ENCODE peak calls at places on chromosomes 16 and 17, in six cellular contexts. A, O, G, D, Z and C are unnamed samples.

GRCh38 chr17:75110307-75110937 is 653 bp downstream of the ARMC7 start:
- DNase-seq in A (no peak), O (no peak), G (no peak), D (peak), Z (peak), C (no peak)

GRCh38 chr17:79621151-79621940 is 10.5 kb upstream of the RBFOX3 start:
- DNase-seq in A (no peak), O (peak), G (no peak), D (peak), Z (peak), C (peak)

GRCh38 chr16:81265658-81266451 is 27.4 kb downstream of the BCO1 start:
- DNase-seq in A (no peak), O (peak), G (peak), D (peak), Z (no peak), C (no peak)

GRCh38 chr17:27462149-27462548 is 5.9 kb downstream of the KSR1 start:
- DNase-seq in A (no peak), O (no peak), G (no peak), D (no peak), Z (no peak), C (no peak)

GRCh38 chr16:85286066-85286712 is 173.9 kb upstream of the CIBAR2 start:
- DNase-seq in A (no peak), O (peak), G (peak), D (peak), Z (no peak), C (no peak)

GRCh38 chr17:81885869-81886548 is 5.4 kb downstream of the ALYREF start:
- DNase-seq in A (no peak), O (no peak), G (no peak), D (no peak), Z (no peak), C (peak)

GRCh38 chr17:38867179-38867994 is 2.5 kb upstream of the LASP1 start:
- DNase-seq in A (no peak), O (peak), G (peak), D (no peak), Z (no peak), C (no peak)

GRCh38 chr16:53130193-53131049 is 75.6 kb downstream of the CHD9 start:
- DNase-seq in A (peak), O (peak), G (peak), D (peak), Z (peak), C (peak)

GRCh38 chr17:70519300-70519699 is 350.0 kb downstream of the KCNJ2 start:
- DNase-seq in A (no peak), O (no peak), G (no peak), D (no peak), Z (no peak), C (no peak)

GRCh38 chr17:63740464-63741181 is 976 bp downstream of the STRADA start:
- DNase-seq in A (no peak), O (no peak), G (no peak), D (no peak), Z (no peak), C (no peak)

GRCh38 chr16:84007946-84008345 is 34.6 kb downstream of the SLC38A8 start:
- DNase-seq in A (no peak), O (no peak), G (no peak), D (peak), Z (no peak), C (no peak)

GRCh38 chr16:9012848-9013507 is 49.3 kb upstream of the USP7 start:
- DNase-seq in A (no peak), O (no peak), G (no peak), D (peak), Z (no peak), C (no peak)

GRCh38 chr17:56917559-56918296 is 3.9 kb upstream of the TRIM25 start:
- DNase-seq in A (no peak), O (no peak), G (no peak), D (no peak), Z (no peak), C (no peak)

GRCh38 chr17:59893617-59894100 is 738 bp downstream of the RPS6KB1 start:
- DNase-seq in A (no peak), O (no peak), G (no peak), D (no peak), Z (no peak), C (no peak)

GRCh38 chr16:11875721-11876120 is 24.4 kb upstream of the RSL1D1 start:
- DNase-seq in A (no peak), O (no peak), G (no peak), D (no peak), Z (no peak), C (no peak)

GRCh38 chr16:84738255-84739038 is 38.6 kb downstream of the USP10 start:
- DNase-seq in A (peak), O (peak), G (peak), D (peak), Z (peak), C (peak)

GRCh38 chr17:34578016-34578415 is 1.4 kb upstream of the TMEM132E start:
- DNase-seq in A (no peak), O (no peak), G (no peak), D (no peak), Z (no peak), C (no peak)

GRCh38 chr16:68760671-68761275 is 23.7 kb downstream of the CDH1 start:
- DNase-seq in A (no peak), O (no peak), G (no peak), D (no peak), Z (no peak), C (peak)

GRCh38 chr17:39209317-39210092 is 9.4 kb downstream of the RPL19 start:
- DNase-seq in A (peak), O (peak), G (peak), D (peak), Z (peak), C (no peak)

GRCh38 chr17:4892499-4893221 is 6.7 kb upstream of the C17orf107 start:
- DNase-seq in A (no peak), O (no peak), G (no peak), D (no peak), Z (no peak), C (no peak)

GRCh38 chr16:50669741-50670140 is 11.4 kb downstream of the SNX20 start:
- DNase-seq in A (no peak), O (no peak), G (no peak), D (no peak), Z (peak), C (no peak)

GRCh38 chr17:64406321-64407200 is 15.9 kb upstream of the PECAM1 start:
- DNase-seq in A (no peak), O (no peak), G (no peak), D (no peak), Z (peak), C (no peak)

GRCh38 chr17:49404371-49404770 is 10.3 kb downstream of the PHB1 start:
- DNase-seq in A (no peak), O (no peak), G (no peak), D (no peak), Z (peak), C (peak)
- H3K27ac ChIP-seq in A (no peak), O (no peak), G (peak), D (no peak), Z (peak), C (no peak)

GRCh38 chr17:18379246-18380146 is 1.9 kb downstream of the EVPLL start:
- DNase-seq in A (no peak), O (no peak), G (no peak), D (no peak), Z (peak), C (no peak)
- H3K4me3 ChIP-seq in A (no peak), O (no peak), G (no peak), D (no peak), Z (no peak), C (no peak)

DNA sequence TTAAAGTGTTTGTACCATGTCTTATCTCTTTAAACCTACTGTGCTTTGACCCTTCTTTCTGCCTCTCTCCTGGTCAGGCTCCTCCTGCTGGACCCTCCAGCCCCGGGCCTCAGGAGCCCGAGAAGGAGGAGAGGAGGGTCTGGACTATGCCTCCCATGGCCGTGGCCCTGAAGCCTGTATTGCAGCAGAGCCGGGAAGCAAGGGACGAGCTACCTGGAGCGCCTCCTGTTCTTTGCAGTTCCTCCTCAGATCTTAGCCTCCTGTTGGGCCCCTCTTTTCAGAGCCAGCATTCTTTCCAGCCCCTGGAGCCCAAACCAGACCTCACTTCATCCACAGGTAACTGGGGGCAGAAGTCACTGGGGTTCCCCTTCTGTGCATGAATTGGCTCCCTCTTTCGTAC is 13.6 kb downstream of the CNTROB start:
- DNase-seq in A (no peak), O (no peak), G (no peak), D (no peak), Z (no peak), C (no peak)
- H3K27ac ChIP-seq in A (no peak), O (no peak), G (no peak), D (no peak), Z (no peak), C (no peak)

GRCh38 chr16:7443108-7443507 is 110.5 kb downstream of the RBFOX1 start:
- DNase-seq in A (no peak), O (no peak), G (no peak), D (no peak), Z (no peak), C (no peak)
- H3K4me3 ChIP-seq in A (no peak), O (no peak), G (no peak), D (no peak), Z (no peak), C (no peak)

GRCh38 chr16:15775209-15775608 is 81.6 kb downstream of the MYH11 start:
- DNase-seq in A (no peak), O (no peak), G (no peak), D (no peak), Z (no peak), C (no peak)
- H3K27ac ChIP-seq in A (no peak), O (peak), G (no peak), D (no peak), Z (peak), C (no peak)

GRCh38 chr17:76907352-76907751 is 39.1 kb downstream of the MGAT5B start:
- DNase-seq in A (no peak), O (no peak), G (no peak), D (no peak), Z (no peak), C (no peak)
- H3K4me3 ChIP-seq in A (no peak), O (no peak), G (no peak), D (no peak), Z (no peak), C (no peak)

DNA sequence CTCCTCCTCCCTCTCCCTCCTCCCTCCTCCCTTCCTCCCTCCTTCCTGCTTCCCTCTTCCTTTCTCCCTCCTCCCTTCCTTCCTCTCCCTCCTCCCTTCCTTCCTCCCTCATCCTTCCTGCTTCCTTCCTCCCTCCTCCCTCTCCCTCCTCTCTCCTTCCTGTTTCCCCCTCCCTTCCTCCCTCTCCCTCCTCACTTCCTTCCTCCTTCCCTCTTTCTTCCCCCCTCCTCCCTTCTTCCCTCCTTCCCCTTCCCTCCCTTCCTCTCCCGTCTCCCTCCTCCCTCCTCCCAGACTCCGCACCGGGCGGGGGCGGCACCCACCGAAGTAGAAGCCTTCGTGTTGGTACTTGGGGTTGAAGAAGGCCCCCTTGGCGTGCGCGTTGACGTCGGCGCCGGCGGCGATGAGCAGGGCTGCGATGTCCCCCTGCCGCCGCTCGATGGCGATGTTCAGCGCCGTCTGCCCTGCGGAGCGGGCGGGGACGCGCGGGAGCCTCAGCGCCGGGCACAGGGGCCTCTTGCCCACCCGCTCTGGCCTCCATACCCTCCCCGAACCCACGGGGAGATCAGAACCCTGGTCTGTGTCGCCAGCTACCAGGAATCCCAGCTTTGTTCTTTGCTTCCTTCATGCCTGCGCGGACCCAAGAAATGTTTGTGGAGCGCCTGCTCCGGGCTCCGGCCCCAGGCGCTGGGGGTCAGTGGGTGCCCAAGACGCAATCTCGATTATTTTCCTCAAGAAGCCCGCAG is 22.2 kb downstream of the TRPV3 start:
- DNase-seq in A (no peak), O (no peak), G (peak), D (peak), Z (peak), C (no peak)
- H3K27ac ChIP-seq in A (no peak), O (peak), G (peak), D (peak), Z (peak), C (no peak)

DNA sequence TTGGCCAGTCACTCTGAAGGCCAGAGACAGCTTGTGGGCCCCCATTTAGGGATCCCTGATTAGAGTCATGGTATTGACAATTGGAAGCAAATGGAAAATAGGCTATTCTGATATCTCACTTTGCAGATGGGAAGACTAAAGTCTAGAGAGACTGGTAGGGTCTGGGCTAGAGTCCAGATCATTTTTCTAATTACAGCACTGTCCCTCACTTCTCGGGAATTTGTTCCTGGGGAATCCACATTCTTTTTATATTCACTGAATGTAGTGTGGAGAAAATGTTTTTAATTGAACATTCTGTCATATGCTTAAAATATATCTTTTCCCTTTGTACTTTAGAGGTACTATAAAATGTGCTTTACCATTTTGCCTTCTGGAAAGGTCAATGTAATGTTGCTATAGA is 1.1 kb downstream of the KATNIP start:
- DNase-seq in A (no peak), O (no peak), G (no peak), D (no peak), Z (no peak), C (no peak)
- H3K4me3 ChIP-seq in A (no peak), O (peak), G (peak), D (no peak), Z (no peak), C (no peak)

GRCh38 chr16:4859900-4860255 is 12.6 kb downstream of the UBN1 start:
- DNase-seq in A (no peak), O (no peak), G (no peak), D (no peak), Z (no peak), C (no peak)
- H3K27ac ChIP-seq in A (no peak), O (no peak), G (no peak), D (peak), Z (peak), C (peak)

GRCh38 chr17:77665833-77666232 is 292.7 kb upstream of the TNRC6C start:
- DNase-seq in A (no peak), O (no peak), G (no peak), D (no peak), Z (no peak), C (no peak)

GRCh38 chr17:77668518-77668917 is 290.0 kb upstream of the TNRC6C start:
- DNase-seq in A (no peak), O (no peak), G (no peak), D (no peak), Z (no peak), C (no peak)

GRCh38 chr17:77666881-77667395 is 291.6 kb upstream of the TNRC6C start:
- DNase-seq in A (no peak), O (no peak), G (no peak), D (no peak), Z (peak), C (no peak)

GRCh38 chr17:77666480-77666879 is 292.0 kb upstream of the TNRC6C start:
- DNase-seq in A (no peak), O (no peak), G (no peak), D (no peak), Z (peak), C (no peak)

GRCh38 chr17:77667478-77667877 is 291.0 kb upstream of the TNRC6C start:
- DNase-seq in A (no peak), O (no peak), G (no peak), D (no peak), Z (no peak), C (no peak)
- H3K4me3 ChIP-seq in A (no peak), O (no peak), G (no peak), D (no peak), Z (peak), C (no peak)